ENCODE peak calls at places on chromosome 1, in seven cellular contexts. B, O, F, I, Z, X and M are unnamed samples.

GRCh38 chr1:19813651-19813960 is 1.5 kb downstream of the RNF186 start:
- DNase-seq in X (no peak), I (no peak), B (no peak), F (no peak), O (no peak), Z (no peak), M (no peak)

GRCh38 chr1:27574871-27575831 is 28.8 kb downstream of the AHDC1 start:
- DNase-seq in O (peak; percentile 90), F (peak; percentile 92), B (peak; percentile 79), Z (no peak), I (peak; percentile 82), X (no peak), M (no peak)

GRCh38 chr1:88700383-88701013 is 16.4 kb downstream of the PKN2 start:
- DNase-seq in I (no peak), Z (no peak), B (no peak), X (no peak), O (no peak), F (no peak), M (no peak)

GRCh38 chr1:43554444-43554992 is 23.8 kb downstream of the PTPRF start:
- DNase-seq in Z (no peak), O (no peak), B (peak; percentile 56), I (peak; percentile 60), X (no peak), F (peak; percentile 59), M (peak; percentile 25)

GRCh38 chr1:32028746-32029145 is 15.1 kb downstream of the KHDRBS1 start:
- DNase-seq in O (no peak), Z (no peak), I (no peak), B (no peak), F (no peak), X (no peak), M (no peak)

GRCh38 chr1:94962745-94963265 is 35.9 kb upstream of the CNN3 start:
- DNase-seq in X (no peak), Z (peak; percentile 1), B (no peak), O (no peak), F (peak; percentile 65), I (peak; percentile 65), M (peak; percentile 19)

GRCh38 chr1:231940721-231941120 is 314.1 kb downstream of the DISC1 start:
- DNase-seq in I (no peak), O (no peak), B (no peak), F (no peak), Z (no peak), X (no peak), M (no peak)

GRCh38 chr1:229191066-229191674 is 79.7 kb upstream of the RAB4A start:
- DNase-seq in B (no peak), I (peak; percentile 11), F (peak; percentile 45), O (no peak), Z (no peak), X (no peak), M (no peak)